ENCODE peak calls at places on chromosome 16, in four cellular contexts. One of them, this sample, is unnamed.
A peak's percentile ranks its signal among the peaks of the same experiment; 100 is the strongest.

GRCh38 chr16:66207139-66207863 is 159.2 kb upstream of the CDH5 start:
- DNase-seq in foreskin fibroblast: no peak
- DNase-seq in HCT116: no peak
- DNase-seq in AG04450: no peak
- DNase-seq in this sample: no peak

GRCh38 chr16:23952128-23953041 is 116.6 kb downstream of the PRKCB start:
- DNase-seq in foreskin fibroblast: no peak
- DNase-seq in HCT116: no peak
- DNase-seq in AG04450: no peak
- DNase-seq in this sample: peak; percentile 5

GRCh38 chr16:16797239-16797638 is 418.3 kb downstream of the NPIPA7 start:
- DNase-seq in foreskin fibroblast: no peak
- DNase-seq in HCT116: no peak
- DNase-seq in AG04450: no peak
- DNase-seq in this sample: no peak

GRCh38 chr16:24493859-24494258 is 45.5 kb upstream of the RBBP6 start:
- DNase-seq in foreskin fibroblast: no peak
- DNase-seq in HCT116: no peak
- DNase-seq in AG04450: no peak
- DNase-seq in this sample: no peak

GRCh38 chr16:8806272-8806983 is 8.8 kb downstream of the PMM2 start:
- DNase-seq in foreskin fibroblast: no peak
- DNase-seq in HCT116: no peak
- DNase-seq in AG04450: no peak
- DNase-seq in this sample: no peak

GRCh38 chr16:29702307-29702706 is 23.3 kb downstream of the QPRT start:
- DNase-seq in foreskin fibroblast: no peak
- DNase-seq in HCT116: no peak
- DNase-seq in AG04450: no peak
- DNase-seq in this sample: no peak

GRCh38 chr16:660459-661183 is 7.3 kb upstream of the RHOT2 start:
- DNase-seq in foreskin fibroblast: peak; percentile 75
- DNase-seq in HCT116: peak; percentile 53
- DNase-seq in AG04450: peak; percentile 55
- DNase-seq in this sample: no peak

GRCh38 chr16:11691235-11691634 is 23.0 kb downstream of the SNN start:
- DNase-seq in foreskin fibroblast: no peak
- DNase-seq in HCT116: no peak
- DNase-seq in AG04450: no peak
- DNase-seq in this sample: no peak

GRCh38 chr16:66152841-66153525 is 213.5 kb upstream of the CDH5 start:
- DNase-seq in foreskin fibroblast: no peak
- DNase-seq in HCT116: no peak
- DNase-seq in AG04450: peak; percentile 87
- DNase-seq in this sample: peak; percentile 65

GRCh38 chr16:9092963-9093477 is 1.6 kb downstream of the HAPSTR1 start:
- DNase-seq in foreskin fibroblast: no peak
- DNase-seq in HCT116: no peak
- DNase-seq in AG04450: no peak
- DNase-seq in this sample: no peak

GRCh38 chr16:66359012-66359411 is 7.5 kb upstream of the CDH5 start:
- DNase-seq in foreskin fibroblast: no peak
- DNase-seq in HCT116: no peak
- DNase-seq in AG04450: no peak
- DNase-seq in this sample: no peak

GRCh38 chr16:74462361-74462760 is 41.1 kb upstream of the CLEC18B start:
- DNase-seq in foreskin fibroblast: no peak
- DNase-seq in HCT116: no peak
- DNase-seq in AG04450: no peak
- DNase-seq in this sample: no peak

GRCh38 chr16:352547-353403 is at the start of gene AXIN1:
- DNase-seq in foreskin fibroblast: peak; percentile 90
- DNase-seq in HCT116: peak; percentile 81
- DNase-seq in AG04450: peak; percentile 61
- DNase-seq in this sample: peak; percentile 50

GRCh38 chr16:13883266-13883665 is 36.7 kb upstream of the ERCC4 start:
- DNase-seq in foreskin fibroblast: peak; percentile 8
- DNase-seq in HCT116: no peak
- DNase-seq in AG04450: no peak
- DNase-seq in this sample: no peak

GRCh38 chr16:28603381-28604185 is 6.3 kb downstream of the SULT1A1 start:
- DNase-seq in foreskin fibroblast: no peak
- DNase-seq in HCT116: no peak
- DNase-seq in AG04450: no peak
- DNase-seq in this sample: no peak

GRCh38 chr16:720507-720989 is 398 bp upstream of the ANTKMT start:
- DNase-seq in foreskin fibroblast: peak; percentile 75
- DNase-seq in HCT116: no peak
- DNase-seq in AG04450: no peak
- DNase-seq in this sample: no peak

GRCh38 chr16:68234188-68235104 is 1.5 kb downstream of the ESRP2 start:
- DNase-seq in foreskin fibroblast: no peak
- DNase-seq in HCT116: peak; percentile 61
- DNase-seq in AG04450: no peak
- DNase-seq in this sample: no peak

GRCh38 chr16:72787519-72788268 is 260.2 kb downstream of the ZFHX3 start:
- DNase-seq in foreskin fibroblast: peak; percentile 88
- DNase-seq in HCT116: no peak
- DNase-seq in AG04450: peak; percentile 56
- DNase-seq in this sample: peak; percentile 37

GRCh38 chr16:67006930-67007658 is 18.7 kb downstream of the CES4A start:
- DNase-seq in foreskin fibroblast: no peak
- DNase-seq in HCT116: no peak
- DNase-seq in AG04450: no peak
- DNase-seq in this sample: no peak

GRCh38 chr16:82627811-82628339 is 1.1 kb downstream of the CDH13 start:
- DNase-seq in foreskin fibroblast: peak; percentile 52
- DNase-seq in HCT116: no peak
- DNase-seq in AG04450: no peak
- DNase-seq in this sample: no peak

GRCh38 chr16:68656771-68657170 is 11.7 kb downstream of the CDH3 start:
- DNase-seq in foreskin fibroblast: no peak
- DNase-seq in HCT116: no peak
- DNase-seq in AG04450: no peak
- DNase-seq in this sample: no peak

GRCh38 chr16:14496786-14497185 is 133.3 kb downstream of the PARN start:
- DNase-seq in foreskin fibroblast: no peak
- DNase-seq in HCT116: no peak
- DNase-seq in AG04450: no peak
- DNase-seq in this sample: no peak

GRCh38 chr16:68778551-68779231 is 41.6 kb downstream of the CDH1 start:
- DNase-seq in foreskin fibroblast: no peak
- DNase-seq in HCT116: no peak
- DNase-seq in AG04450: no peak
- DNase-seq in this sample: no peak

GRCh38 chr16:78325532-78325931 is 226.1 kb downstream of the WWOX start:
- DNase-seq in foreskin fibroblast: no peak
- DNase-seq in HCT116: no peak
- DNase-seq in AG04450: no peak
- DNase-seq in this sample: no peak

GRCh38 chr16:69773255-69773947 is 11.3 kb downstream of the WWP2 start:
- DNase-seq in foreskin fibroblast: no peak
- DNase-seq in HCT116: no peak
- DNase-seq in AG04450: no peak
- DNase-seq in this sample: no peak

GRCh38 chr16:54077412-54077821 is 209.2 kb downstream of the IRX3 start:
- DNase-seq in foreskin fibroblast: peak; percentile 41
- DNase-seq in HCT116: no peak
- DNase-seq in AG04450: peak; percentile 7
- DNase-seq in this sample: no peak

GRCh38 chr16:85304337-85304736 is 192.1 kb upstream of the CIBAR2 start:
- DNase-seq in foreskin fibroblast: no peak
- DNase-seq in HCT116: no peak
- DNase-seq in AG04450: no peak
- DNase-seq in this sample: no peak

GRCh38 chr16:31201511-31202401 is 804 bp downstream of the PYCARD start:
- DNase-seq in foreskin fibroblast: no peak
- DNase-seq in HCT116: no peak
- DNase-seq in AG04450: no peak
- DNase-seq in this sample: no peak

GRCh38 chr16:31199430-31200041 is 3.0 kb downstream of the PYCARD start:
- DNase-seq in foreskin fibroblast: no peak
- DNase-seq in HCT116: no peak
- DNase-seq in AG04450: no peak
- DNase-seq in this sample: no peak

GRCh38 chr16:31202402-31203385 is at the start of gene PYCARD:
- DNase-seq in foreskin fibroblast: peak; percentile 38
- DNase-seq in HCT116: no peak
- DNase-seq in AG04450: no peak
- DNase-seq in this sample: no peak

GRCh38 chr16:31198207-31198882 is 4.2 kb downstream of the PYCARD start:
- DNase-seq in foreskin fibroblast: no peak
- DNase-seq in HCT116: no peak
- DNase-seq in AG04450: no peak
- DNase-seq in this sample: no peak

DNA sequence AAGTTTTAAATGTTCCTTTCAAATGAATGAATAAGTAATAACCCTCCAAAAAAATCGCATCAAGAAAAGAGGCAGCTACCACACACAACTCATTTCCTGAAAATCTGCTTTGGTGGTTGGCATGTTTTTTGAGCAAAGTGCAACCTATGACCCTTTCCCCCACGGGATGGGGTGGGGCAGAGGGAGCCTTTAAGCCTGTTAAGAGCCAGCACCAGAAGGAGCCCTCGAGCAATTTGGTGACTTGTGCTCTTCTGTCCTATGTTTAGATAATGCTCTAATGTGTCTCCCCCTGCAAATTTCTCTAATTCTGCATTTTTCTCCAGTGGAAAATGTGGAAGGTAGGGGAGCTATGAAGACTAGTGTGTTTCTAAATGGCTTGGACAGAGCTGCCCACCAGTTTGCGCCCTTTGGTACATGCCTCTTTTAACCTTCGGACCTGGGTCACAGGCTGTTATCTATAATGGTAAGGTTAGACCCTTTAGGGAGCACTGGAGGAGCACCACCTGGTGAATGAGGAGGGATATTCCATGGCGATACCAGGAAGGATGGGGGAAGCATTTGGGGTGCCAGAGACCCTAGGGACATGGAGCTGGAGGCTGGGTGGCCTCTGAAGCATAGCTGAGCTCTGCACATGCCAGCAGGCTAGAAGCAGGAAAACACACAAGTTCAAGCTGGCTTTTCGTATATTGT is 1.6 kb downstream of the PYCARD start:
- DNase-seq in foreskin fibroblast: peak; percentile 55
- DNase-seq in HCT116: no peak
- DNase-seq in AG04450: no peak
- DNase-seq in this sample: no peak
- H3K4me3 ChIP-seq in foreskin fibroblast: peak overlapping the region; percentile 79
- H3K4me3 ChIP-seq in HCT116: no peak overlapping the region
- H3K4me3 ChIP-seq in AG04450: no peak overlapping the region
- H3K4me3 ChIP-seq in this sample: no peak overlapping the region

GRCh38 chr16:3098459-3099394 is at the start of gene ZSCAN10:
- DNase-seq in foreskin fibroblast: no peak
- DNase-seq in HCT116: no peak
- DNase-seq in AG04450: no peak
- DNase-seq in this sample: no peak

GRCh38 chr16:3099732-3100499 is 822 bp upstream of the ZSCAN10 start:
- DNase-seq in foreskin fibroblast: peak; percentile 77
- DNase-seq in HCT116: peak; percentile 81
- DNase-seq in AG04450: peak; percentile 61
- DNase-seq in this sample: no peak

GRCh38 chr16:3101841-3102470 is 2.9 kb upstream of the ZSCAN10 start:
- DNase-seq in foreskin fibroblast: no peak
- DNase-seq in HCT116: no peak
- DNase-seq in AG04450: no peak
- DNase-seq in this sample: no peak

GRCh38 chr16:3099395-3099731 is 269 bp upstream of the ZSCAN10 start:
- DNase-seq in foreskin fibroblast: no peak
- DNase-seq in HCT116: no peak
- DNase-seq in AG04450: no peak
- DNase-seq in this sample: no peak

GRCh38 chr16:3101018-3101840 is 2.1 kb upstream of the ZSCAN10 start:
- DNase-seq in foreskin fibroblast: no peak
- DNase-seq in HCT116: no peak
- DNase-seq in AG04450: no peak
- DNase-seq in this sample: no peak
- TF ChIP-seq CTCF in foreskin fibroblast: peak; percentile 62
- TF ChIP-seq CTCF in HCT116: peak; percentile 79
- TF ChIP-seq CTCF in AG04450: peak; percentile 53
- TF ChIP-seq CTCF in this sample: peak; percentile 62

GRCh38 chr16:53041196-53041977 is 11.3 kb downstream of the CHD9NB start:
- DNase-seq in foreskin fibroblast: no peak
- DNase-seq in HCT116: no peak
- DNase-seq in AG04450: no peak
- DNase-seq in this sample: no peak
- H3K4me3 ChIP-seq in foreskin fibroblast: no peak overlapping the region
- H3K4me3 ChIP-seq in HCT116: no peak overlapping the region
- H3K4me3 ChIP-seq in AG04450: no peak overlapping the region
- H3K4me3 ChIP-seq in this sample: no peak overlapping the region

DNA sequence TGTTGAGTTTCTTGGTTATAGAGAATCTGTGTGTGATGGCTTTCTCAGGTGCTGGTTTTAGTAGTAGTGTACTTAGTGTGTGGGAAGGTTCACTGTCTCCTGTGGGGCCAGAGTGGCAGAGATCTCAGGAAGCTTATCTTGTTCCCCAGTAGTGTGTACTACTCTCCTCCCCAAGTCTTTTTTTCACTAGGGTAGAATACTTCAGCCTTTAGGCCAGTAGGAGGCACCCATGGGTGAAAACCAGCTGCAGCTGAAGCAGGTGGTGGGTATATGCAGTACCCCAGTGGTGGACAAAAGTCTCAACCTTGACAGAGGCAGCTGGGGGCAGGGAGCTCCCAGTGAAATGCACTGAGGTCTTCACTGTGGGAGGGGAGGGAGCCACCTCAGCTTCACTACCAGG is 109.9 kb downstream of the PHKB start:
- DNase-seq in foreskin fibroblast: no peak
- DNase-seq in HCT116: no peak
- DNase-seq in AG04450: no peak
- DNase-seq in this sample: no peak
- TF ChIP-seq CTCF in foreskin fibroblast: no peak
- TF ChIP-seq CTCF in HCT116: peak; percentile 10
- TF ChIP-seq CTCF in AG04450: peak; percentile 1
- TF ChIP-seq CTCF in this sample: no peak

DNA sequence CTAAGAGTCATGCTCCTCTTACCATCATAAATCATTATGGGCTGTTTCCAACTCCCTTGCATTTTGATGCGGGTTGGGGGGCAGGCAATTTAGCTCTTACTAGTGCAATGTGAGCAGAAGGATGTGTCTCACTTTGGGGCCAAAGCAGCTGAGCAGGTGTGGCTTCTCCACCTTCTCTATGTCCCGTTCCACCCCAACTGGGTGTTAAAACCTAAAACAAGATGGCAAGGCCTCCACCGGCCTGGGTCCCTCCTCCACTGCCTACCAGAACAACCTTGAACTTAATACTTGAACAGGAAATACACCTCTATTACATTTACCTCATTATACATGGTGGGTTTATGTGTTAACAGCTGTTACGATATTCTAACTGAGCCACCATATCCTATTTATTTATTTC is 52.8 kb downstream of the TOX3 start:
- DNase-seq in foreskin fibroblast: no peak
- DNase-seq in HCT116: no peak
- DNase-seq in AG04450: no peak
- DNase-seq in this sample: no peak
- H3K4me3 ChIP-seq in foreskin fibroblast: no peak overlapping the region
- H3K4me3 ChIP-seq in HCT116: no peak overlapping the region
- H3K4me3 ChIP-seq in AG04450: no peak overlapping the region
- H3K4me3 ChIP-seq in this sample: no peak overlapping the region

GRCh38 chr16:4070936-4071335 is 45.3 kb downstream of the ADCY9 start:
- DNase-seq in foreskin fibroblast: no peak
- DNase-seq in HCT116: no peak
- DNase-seq in AG04450: no peak
- DNase-seq in this sample: no peak
- TF ChIP-seq CTCF in foreskin fibroblast: no peak
- TF ChIP-seq CTCF in HCT116: no peak
- TF ChIP-seq CTCF in AG04450: no peak
- TF ChIP-seq CTCF in this sample: no peak

GRCh38 chr16:76705883-76706282 is 428.7 kb downstream of the CNTNAP4 start:
- DNase-seq in foreskin fibroblast: no peak
- DNase-seq in HCT116: no peak
- DNase-seq in AG04450: no peak
- DNase-seq in this sample: no peak
- H3K4me3 ChIP-seq in foreskin fibroblast: no peak overlapping the region
- H3K4me3 ChIP-seq in HCT116: no peak overlapping the region
- H3K4me3 ChIP-seq in AG04450: no peak overlapping the region
- H3K4me3 ChIP-seq in this sample: no peak overlapping the region